ENCODE peak calls at places on chromosomes 5 and 9, in four cellular contexts. H is kidney epithelial cell, V is AG04449, I is heart right ventricle. D is an unnamed sample.
A peak's percentile ranks its signal among the peaks of the same experiment; 100 is the strongest.

GRCh38 chr5:10994088-10994986 is 233.3 kb upstream of the DAP start:
- DNase-seq in H (no peak), V (no peak), I (no peak), D (no peak)

GRCh38 chr9:35318741-35319140 is 156.9 kb downstream of the UNC13B start:
- DNase-seq in H (no peak), V (no peak), I (no peak), D (no peak)

GRCh38 chr9:124659099-124659659 is 111.9 kb downstream of the NR6A1 start:
- DNase-seq in H (peak; percentile 88), V (peak; percentile 99), I (peak; percentile 72), D (peak; percentile 60)

GRCh38 chr9:5947912-5948311 is 57.2 kb downstream of the MLANA start:
- DNase-seq in H (no peak), V (no peak), I (no peak), D (no peak)

GRCh38 chr5:95861858-95862561 is 39.5 kb upstream of the GLRX start:
- DNase-seq in H (no peak), V (no peak), I (no peak), D (peak; percentile 67)

GRCh38 chr5:74763504-74763903 is 3.4 kb downstream of the GFM2 start:
- DNase-seq in H (no peak), V (no peak), I (no peak), D (no peak)

GRCh38 chr5:132407970-132408369 is 38.5 kb downstream of the SLC22A5 start:
- DNase-seq in H (no peak), V (no peak), I (no peak), D (no peak)

GRCh38 chr5:168292783-168293696 is 1.6 kb downstream of the WWC1 start:
- DNase-seq in H (no peak), V (no peak), I (no peak), D (no peak)

GRCh38 chr5:148085934-148086333 is 22.2 kb downstream of the SPINK5 start:
- DNase-seq in H (no peak), V (no peak), I (no peak), D (no peak)

GRCh38 chr5:111641533-111642230 is 115.3 kb downstream of the NREP start:
- DNase-seq in H (peak; percentile 35), V (peak; percentile 65), I (no peak), D (no peak)

GRCh38 chr5:4738298-4738697 is 401.8 kb upstream of the ADAMTS16 start:
- DNase-seq in H (no peak), V (no peak), I (no peak), D (no peak)
- TF ChIP-seq CTCF in H (no peak), V (no peak), I (no peak), D (no peak)

DNA sequence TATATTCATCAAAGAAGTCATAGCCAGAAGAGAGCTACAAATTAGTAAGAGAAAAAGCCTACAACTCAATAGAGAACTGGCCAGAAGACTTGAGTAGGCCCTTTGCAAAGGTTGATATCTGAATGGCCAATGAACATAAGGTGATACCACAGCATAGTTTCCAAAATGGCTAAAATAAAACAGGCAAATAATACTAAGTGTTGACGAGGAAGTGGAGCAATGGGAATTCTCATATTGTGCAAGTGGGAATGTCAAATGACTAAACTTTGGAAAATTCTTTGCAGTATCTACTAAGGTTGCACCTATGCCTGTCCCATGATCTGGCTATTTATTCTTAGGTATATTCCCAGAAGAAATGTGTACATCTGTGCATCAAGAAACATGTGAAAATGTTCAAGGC is 48.3 kb downstream of the BOD1 start:
- DNase-seq in H (no peak), V (no peak), I (no peak), D (no peak)
- H3K4me3 ChIP-seq in H (no peak overlapping the region), V (no peak overlapping the region), I (no peak overlapping the region), D (no peak overlapping the region)

GRCh38 chr5:36364473-36364872 is 62.8 kb upstream of the RANBP3L start:
- DNase-seq in H (no peak), V (no peak), I (no peak), D (no peak)

GRCh38 chr5:36366883-36367282 is 65.2 kb upstream of the RANBP3L start:
- DNase-seq in H (no peak), V (no peak), I (no peak), D (no peak)

GRCh38 chr5:36360311-36360710 is 58.6 kb upstream of the RANBP3L start:
- DNase-seq in H (no peak), V (no peak), I (no peak), D (no peak)

GRCh38 chr5:36363776-36364175 is 62.1 kb upstream of the RANBP3L start:
- DNase-seq in H (no peak), V (no peak), I (no peak), D (no peak)

GRCh38 chr5:36363101-36363500 is 61.4 kb upstream of the RANBP3L start:
- DNase-seq in H (peak; percentile 21), V (peak; percentile 34), I (no peak), D (peak; percentile 8)
- TF ChIP-seq CTCF in H (no peak), V (peak; percentile 24), I (no peak), D (peak; percentile 16)

GRCh38 chr5:136191304-136192014 is 1.5 kb downstream of the SMIM32 start:
- DNase-seq in H (no peak), V (no peak), I (no peak), D (no peak)
- H3K4me3 ChIP-seq in H (peak overlapping the region; percentile 35), V (peak overlapping the region; percentile 45), I (peak overlapping the region; percentile 57), D (peak overlapping the region; percentile 40)

GRCh38 chr9:21155501-21155900 is 11.0 kb downstream of the IFNA21 start:
- DNase-seq in H (no peak), V (no peak), I (no peak), D (no peak)

DNA sequence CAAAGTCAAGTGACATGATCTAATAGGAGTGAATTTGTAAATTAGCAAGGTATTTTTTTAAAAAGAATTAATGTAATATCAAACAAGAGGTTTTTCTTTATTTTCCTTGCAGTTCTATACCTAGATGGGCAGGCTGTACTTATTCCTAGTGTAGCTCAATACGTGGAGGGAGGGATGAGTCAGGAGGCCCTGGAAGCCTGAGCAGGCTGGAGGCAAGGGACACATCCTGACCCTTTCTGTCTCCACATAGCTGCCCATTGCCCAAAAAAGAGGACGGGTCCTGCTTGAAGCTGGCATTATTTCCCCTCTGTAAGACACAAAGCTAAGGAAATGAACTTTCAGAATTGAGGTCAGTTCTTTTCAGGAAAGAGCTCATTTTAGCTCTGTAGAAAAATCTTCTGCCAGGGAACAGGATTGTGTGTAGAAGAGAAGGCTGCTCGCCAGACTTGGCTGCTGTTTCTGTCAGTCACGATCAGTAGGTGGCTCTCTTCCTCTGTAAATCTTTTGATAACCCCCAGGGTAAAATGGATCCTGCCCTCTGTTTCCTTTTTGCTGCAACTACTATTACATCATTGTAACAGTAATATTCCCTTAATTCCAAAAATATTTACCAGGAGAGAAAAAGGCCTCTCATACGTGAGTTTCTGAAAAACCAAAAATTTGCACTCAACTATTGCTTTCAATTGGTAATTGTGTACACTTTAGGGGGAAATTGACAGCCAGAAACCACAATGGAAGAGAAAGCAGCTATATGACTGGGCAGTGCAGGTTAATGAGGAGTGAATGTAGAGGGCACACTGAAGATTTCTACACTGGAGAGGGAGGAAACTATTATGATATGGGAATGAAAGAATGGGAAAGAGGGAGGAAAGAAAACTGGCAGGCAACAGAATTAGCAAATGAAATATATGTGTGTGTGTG is 12.3 kb upstream of the IFNW1 start:
- DNase-seq in H (peak; percentile 10), V (no peak), I (no peak), D (no peak)
- TF ChIP-seq CTCF in H (peak; percentile 38), V (no peak), I (peak; percentile 21), D (peak; percentile 25)

DNA sequence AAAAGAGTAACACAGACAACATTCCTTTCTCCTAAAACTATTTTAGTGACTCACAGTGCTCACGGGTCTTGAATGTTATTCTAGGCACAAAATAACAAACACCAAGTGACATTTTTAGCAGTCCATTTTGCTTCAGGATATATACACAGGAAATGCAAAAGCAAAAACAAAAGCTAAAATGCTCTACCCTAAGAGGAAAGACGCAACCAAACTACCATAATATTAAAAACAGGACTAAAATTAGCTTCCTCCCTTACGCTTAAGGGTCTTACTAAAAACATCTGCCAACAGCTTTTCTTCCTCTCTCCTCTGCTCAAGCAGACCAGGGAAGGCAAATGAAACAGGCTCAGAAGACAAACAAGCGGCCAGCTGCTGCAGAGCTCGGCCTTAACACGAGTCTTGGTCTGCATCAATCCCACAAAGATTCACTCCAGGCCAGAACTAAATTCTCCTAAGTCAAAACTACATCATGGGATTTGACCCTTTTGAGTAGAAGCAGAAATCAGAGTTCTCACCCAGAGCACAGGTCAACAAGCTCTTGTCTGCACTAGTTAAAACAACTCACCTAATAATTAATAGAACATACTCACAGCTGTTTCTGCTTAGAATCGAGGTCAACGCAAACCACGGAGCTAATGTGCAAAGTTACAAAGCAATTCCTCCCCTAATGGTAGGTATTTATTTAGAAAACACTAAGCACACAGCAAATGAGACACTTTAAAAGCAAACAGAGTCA is 62.3 kb downstream of the RAPGEF1 start:
- DNase-seq in H (no peak), V (no peak), I (no peak), D (peak; percentile 52)
- H3K4me3 ChIP-seq in H (no peak overlapping the region), V (peak overlapping the region; percentile 0), I (peak overlapping the region; percentile 2), D (no peak overlapping the region)

DNA sequence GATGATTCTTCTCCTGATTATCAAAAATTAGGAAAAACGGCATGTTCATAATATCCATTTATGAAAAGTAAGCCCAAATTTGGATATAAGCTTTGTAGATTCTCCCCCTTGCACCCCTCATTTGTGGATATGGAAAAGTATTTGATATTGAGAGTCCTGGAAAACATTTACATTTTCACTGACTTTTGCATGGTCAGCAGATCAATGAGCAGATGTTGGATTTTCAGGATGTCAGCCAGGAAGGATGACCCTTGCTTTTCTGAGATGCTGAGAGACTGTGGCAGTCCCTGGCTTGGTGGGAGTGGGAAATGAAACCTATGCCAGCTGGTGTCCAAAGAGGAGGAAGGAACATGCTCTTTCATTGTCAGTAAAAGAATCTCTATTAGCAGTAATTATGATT is 410.8 kb downstream of the DMAC1 start:
- DNase-seq in H (no peak), V (no peak), I (no peak), D (no peak)
- TF ChIP-seq CTCF in H (no peak), V (no peak), I (no peak), D (no peak)

GRCh38 chr5:6659941-6660684 is 26.9 kb downstream of the SRD5A1 start:
- DNase-seq in H (no peak), V (no peak), I (no peak), D (no peak)

GRCh38 chr5:6656680-6657079 is 23.4 kb downstream of the SRD5A1 start:
- DNase-seq in H (no peak), V (no peak), I (no peak), D (no peak)

DNA sequence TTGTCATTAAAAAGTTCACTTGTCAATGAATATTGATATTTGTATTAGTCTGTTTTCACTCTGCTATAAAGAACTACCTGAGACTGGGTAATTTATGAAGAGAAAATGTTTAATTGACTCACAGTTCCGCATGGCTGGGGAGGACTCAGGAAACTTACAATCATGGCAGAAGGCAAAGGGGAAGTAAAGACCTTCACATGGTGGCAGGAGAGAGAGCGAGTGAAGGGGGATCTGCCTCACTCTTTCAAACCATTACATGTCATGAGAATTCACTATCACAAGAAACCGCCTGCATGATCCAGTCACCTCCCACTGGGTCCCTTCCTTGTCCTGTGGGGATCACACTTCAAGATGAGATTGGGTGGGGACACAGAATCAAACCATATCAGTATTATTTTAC is 27.5 kb downstream of the SRD5A1 start:
- DNase-seq in H (no peak), V (no peak), I (no peak), D (no peak)
- H3K4me3 ChIP-seq in H (no peak overlapping the region), V (no peak overlapping the region), I (no peak overlapping the region), D (no peak overlapping the region)

GRCh38 chr5:142545653-142546322 is 140.1 kb downstream of the FGF1 start:
- DNase-seq in H (no peak), V (peak; percentile 58), I (no peak), D (no peak)
- TF ChIP-seq CTCF in H (no peak), V (no peak), I (no peak), D (no peak)